ENCODE peak calls at places on chromosome 19, in four cellular contexts. D is stimulated activated CD4-positive, alpha-beta T cell treated with anti-CD3 and anti-CD28 coated beads, Interleukin-15, amount 100 ng/mL, for 1 hour; R is cardiac fibroblast; A is coronary artery. N is an unnamed sample.

GRCh38 chr19:47839913-47840312 is 18.2 kb downstream of the CRX start:
- DNase-seq in R (no peak), A (no peak), D (no peak), N (no peak)

GRCh38 chr19:35585844-35586243 is at the start of gene PMIS2:
- DNase-seq in R (no peak), D (no peak), A (no peak), N (no peak)

GRCh38 chr19:927707-928401 is 2.0 kb downstream of the ARID3A start:
- DNase-seq in A (no peak), R (no peak), D (no peak), N (no peak)

GRCh38 chr19:47231215-47232054 is 436 bp upstream of the BBC3 start:
- DNase-seq in D (peak), R (peak), A (peak), N (peak)

GRCh38 chr19:11291991-11292390 is 4.0 kb upstream of the TSPAN16 start:
- DNase-seq in R (no peak), D (no peak), A (no peak), N (no peak)

GRCh38 chr19:14051980-14052379 is 9.9 kb downstream of the PALM3 start:
- DNase-seq in D (no peak), R (no peak), A (no peak), N (no peak)

GRCh38 chr19:3358919-3359849 is 7.2 kb upstream of the NFIC start:
- DNase-seq in R (peak), D (peak), A (peak), N (no peak)

GRCh38 chr19:41993612-41994483 is at the start of gene ATP1A3:
- DNase-seq in D (peak), A (no peak), R (peak), N (no peak)

GRCh38 chr19:31347828-31348314 is 1.4 kb downstream of the TSHZ3 start:
- DNase-seq in R (peak), D (no peak), A (peak), N (no peak)

GRCh38 chr19:13882841-13883240 is 5.9 kb downstream of the NANOS3 start:
- DNase-seq in R (no peak), A (no peak), D (no peak), N (no peak)

GRCh38 chr19:9597027-9597426 is 12.7 kb upstream of the ZNF121 start:
- DNase-seq in D (no peak), A (no peak), R (peak), N (no peak)